ENCODE peak calls at places on chromosomes 12 and 14, in nine cellular contexts. K, O, W, M, U, Z, A, R and G are unnamed samples.

GRCh38 chr12:68031881-68032739 is 42.9 kb downstream of the IFNG-AS1 start:
- DNase-seq in K (no peak), O (no peak), W (no peak), M (no peak), U (no peak), Z (no peak), A (no peak), R (no peak), G (no peak)

GRCh38 chr12:124847675-124848074 is 16.0 kb downstream of the SCARB1 start:
- DNase-seq in K (no peak), O (no peak), W (peak), M (no peak), U (no peak), Z (peak), A (no peak), R (no peak), G (no peak)

GRCh38 chr12:100114574-100114973 is 28.1 kb downstream of the BLTP3B start:
- DNase-seq in K (no peak), O (no peak), W (no peak), M (no peak), U (no peak), Z (peak), A (no peak), R (no peak), G (no peak)

GRCh38 chr12:40775681-40776080 is 83.4 kb downstream of the CNTN1 start:
- DNase-seq in K (no peak), O (no peak), W (no peak), M (no peak), U (no peak), Z (peak), A (no peak), R (peak), G (no peak)

GRCh38 chr12:99959549-99960170 is 25.1 kb downstream of the ANKS1B start:
- DNase-seq in K (no peak), O (no peak), W (peak), M (no peak), U (peak), Z (peak), A (no peak), R (peak), G (no peak)

GRCh38 chr14:51828017-51828797 is 32.2 kb upstream of the GNG2 start:
- DNase-seq in K (no peak), O (peak), W (no peak), M (peak), U (peak), Z (peak), A (peak), R (peak), G (peak)

GRCh38 chr14:97219356-97220017 is 422.3 kb downstream of the VRK1 start:
- DNase-seq in K (no peak), O (no peak), W (no peak), M (peak), U (no peak), Z (no peak), A (no peak), R (no peak), G (no peak)

GRCh38 chr12:27967551-27968054 is 4.9 kb downstream of the PTHLH start:
- DNase-seq in K (no peak), O (no peak), W (no peak), M (no peak), U (no peak), Z (peak), A (no peak), R (no peak), G (no peak)

GRCh38 chr12:103852498-103852992 is 11.5 kb upstream of the NT5DC3 start:
- DNase-seq in K (no peak), O (no peak), W (peak), M (no peak), U (no peak), Z (no peak), A (no peak), R (peak), G (no peak)

GRCh38 chr14:22423958-22424357 is 165.1 kb downstream of the DAD1 start:
- DNase-seq in K (no peak), O (no peak), W (no peak), M (no peak), U (no peak), Z (no peak), A (no peak), R (no peak), G (no peak)

GRCh38 chr12:111040690-111041089 is 120.3 kb upstream of the MYL2 start:
- DNase-seq in K (no peak), O (no peak), W (no peak), M (no peak), U (no peak), Z (no peak), A (no peak), R (no peak), G (no peak)

GRCh38 chr12:108313609-108314331 is 25.3 kb downstream of the CMKLR1 start:
- DNase-seq in K (no peak), O (peak), W (peak), M (peak), U (no peak), Z (no peak), A (peak), R (peak), G (no peak)

GRCh38 chr12:10612110-10612509 is 1.3 kb downstream of the MAGOHB start:
- DNase-seq in K (no peak), O (no peak), W (no peak), M (no peak), U (no peak), Z (no peak), A (no peak), R (no peak), G (no peak)

GRCh38 chr14:24463806-24464785 is 21.5 kb upstream of the SDR39U1 start:
- DNase-seq in K (no peak), O (no peak), W (no peak), M (no peak), U (no peak), Z (no peak), A (no peak), R (no peak), G (no peak)

GRCh38 chr14:53692451-53693330 is 263.9 kb downstream of the BMP4 start:
- DNase-seq in K (no peak), O (no peak), W (no peak), M (no peak), U (no peak), Z (no peak), A (no peak), R (no peak), G (no peak)

GRCh38 chr14:55062517-55063351 is 11.3 kb downstream of the MAPK1IP1L start:
- DNase-seq in K (no peak), O (no peak), W (no peak), M (no peak), U (no peak), Z (no peak), A (peak), R (no peak), G (no peak)

GRCh38 chr12:41795910-41796309 is 348.8 kb downstream of the GXYLT1 start:
- DNase-seq in K (no peak), O (no peak), W (no peak), M (no peak), U (no peak), Z (no peak), A (no peak), R (no peak), G (no peak)

GRCh38 chr12:34399631-34400422 is 377.5 kb downstream of the ALG10 start:
- DNase-seq in K (peak), O (peak), W (no peak), M (no peak), U (no peak), Z (no peak), A (peak), R (no peak), G (no peak)

GRCh38 chr14:38143170-38143569 is 64.5 kb upstream of the SSTR1 start:
- DNase-seq in K (no peak), O (no peak), W (no peak), M (no peak), U (no peak), Z (peak), A (no peak), R (peak), G (no peak)

GRCh38 chr14:38145142-38145541 is 62.6 kb upstream of the SSTR1 start:
- DNase-seq in K (no peak), O (no peak), W (no peak), M (no peak), U (no peak), Z (no peak), A (no peak), R (no peak), G (no peak)

GRCh38 chr14:38138581-38139138 is 69.0 kb upstream of the SSTR1 start:
- DNase-seq in K (no peak), O (no peak), W (no peak), M (no peak), U (no peak), Z (peak), A (no peak), R (no peak), G (no peak)

GRCh38 chr14:38139926-38140325 is 67.8 kb upstream of the SSTR1 start:
- DNase-seq in K (no peak), O (no peak), W (no peak), M (no peak), U (no peak), Z (no peak), A (no peak), R (no peak), G (no peak)

GRCh38 chr14:38143651-38144505 is 63.8 kb upstream of the SSTR1 start:
- DNase-seq in K (no peak), O (no peak), W (no peak), M (no peak), U (no peak), Z (peak), A (no peak), R (peak), G (no peak)
- TF ChIP-seq CTCF in K (no peak), O (no peak), W (no peak), M (no peak), U (no peak), Z (no peak), A (no peak), R (no peak), G (no peak)

DNA sequence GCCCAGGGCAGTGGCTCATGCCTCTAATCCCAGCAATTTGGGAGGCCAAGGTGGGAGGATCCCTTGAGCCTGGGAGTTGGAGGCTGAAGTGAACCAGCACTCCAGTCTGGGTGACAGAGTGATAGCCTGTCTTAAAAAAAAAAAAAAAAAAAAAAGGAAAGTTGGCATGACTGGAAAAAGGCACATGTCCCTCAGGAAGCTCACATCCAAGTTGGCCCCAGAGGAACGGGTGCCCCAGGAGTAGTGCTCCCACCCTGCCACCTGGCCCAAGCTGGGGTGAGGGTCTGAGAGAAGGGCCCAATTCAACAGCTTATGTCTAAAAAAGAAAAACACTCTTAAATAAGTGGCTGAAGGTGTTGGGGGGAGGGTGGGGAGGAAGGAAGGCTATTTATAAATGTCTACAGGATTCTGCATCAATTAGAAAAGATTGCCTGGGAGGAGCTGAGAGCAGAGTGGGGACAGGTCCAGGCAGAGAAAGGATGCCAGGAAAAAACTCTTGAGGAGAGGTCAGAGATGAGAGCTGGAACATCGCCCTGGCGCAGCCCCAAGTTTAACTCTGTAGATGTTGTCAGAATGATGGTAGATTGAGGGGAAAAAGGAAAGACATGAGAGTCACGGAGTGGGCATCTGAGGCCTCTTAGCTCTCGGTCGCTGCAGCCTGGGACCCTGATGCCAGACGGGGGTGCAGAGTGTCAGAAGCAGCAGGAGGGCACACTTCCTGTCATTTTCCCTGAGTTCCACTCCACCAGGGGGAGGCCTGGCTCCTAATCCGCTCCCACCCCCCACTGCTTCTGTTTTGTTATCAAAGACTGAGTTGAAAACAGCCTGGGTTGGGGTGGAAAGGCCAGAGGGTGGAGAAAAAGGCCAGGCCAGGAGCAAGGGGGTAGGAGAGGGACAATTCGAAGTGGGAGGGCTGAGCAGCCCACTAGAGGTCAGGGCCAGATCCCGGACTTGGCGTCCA is 7.3 kb downstream of the SPRYD3 start:
- DNase-seq in K (peak), O (peak), W (no peak), M (no peak), U (no peak), Z (peak), A (peak), R (peak), G (no peak)
- TF ChIP-seq CTCF in K (peak), O (no peak), W (no peak), M (no peak), U (no peak), Z (peak), A (no peak), R (peak), G (no peak)

DNA sequence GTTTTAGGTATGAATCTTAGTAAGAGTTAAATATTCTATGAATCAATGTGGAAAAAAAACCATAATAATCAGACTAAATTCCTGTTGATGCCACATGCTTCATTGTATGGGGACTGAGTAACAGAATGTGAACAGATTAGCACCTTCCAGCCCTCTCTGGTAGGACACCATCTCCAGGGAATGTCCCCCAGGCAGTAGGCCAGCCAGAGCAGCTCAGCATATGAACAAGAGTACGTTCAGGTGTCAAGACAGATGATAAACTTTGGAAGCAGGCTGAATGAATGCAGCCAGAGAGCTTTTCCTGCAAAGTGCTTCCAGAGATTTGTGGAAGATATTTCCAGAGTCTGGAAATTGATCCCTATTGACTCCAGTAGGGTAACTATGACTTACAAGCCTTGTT is 204.4 kb downstream of the RPS29 start:
- DNase-seq in K (no peak), O (no peak), W (no peak), M (no peak), U (no peak), Z (no peak), A (no peak), R (no peak), G (no peak)
- TF ChIP-seq CTCF in K (no peak), O (no peak), W (no peak), M (no peak), U (no peak), Z (no peak), A (no peak), R (no peak), G (no peak)

GRCh38 chr12:66713984-66714383 is 35.1 kb upstream of the GRIP1 start:
- DNase-seq in K (no peak), O (no peak), W (no peak), M (no peak), U (no peak), Z (no peak), A (no peak), R (no peak), G (no peak)

GRCh38 chr12:66709893-66710292 is 31.0 kb upstream of the GRIP1 start:
- DNase-seq in K (no peak), O (no peak), W (no peak), M (no peak), U (no peak), Z (no peak), A (no peak), R (no peak), G (no peak)

GRCh38 chr12:66709444-66709773 is 30.5 kb upstream of the GRIP1 start:
- DNase-seq in K (no peak), O (no peak), W (no peak), M (no peak), U (no peak), Z (no peak), A (no peak), R (no peak), G (no peak)

GRCh38 chr12:66707002-66707697 is 28.3 kb upstream of the GRIP1 start:
- DNase-seq in K (no peak), O (no peak), W (no peak), M (no peak), U (no peak), Z (no peak), A (no peak), R (no peak), G (no peak)

DNA sequence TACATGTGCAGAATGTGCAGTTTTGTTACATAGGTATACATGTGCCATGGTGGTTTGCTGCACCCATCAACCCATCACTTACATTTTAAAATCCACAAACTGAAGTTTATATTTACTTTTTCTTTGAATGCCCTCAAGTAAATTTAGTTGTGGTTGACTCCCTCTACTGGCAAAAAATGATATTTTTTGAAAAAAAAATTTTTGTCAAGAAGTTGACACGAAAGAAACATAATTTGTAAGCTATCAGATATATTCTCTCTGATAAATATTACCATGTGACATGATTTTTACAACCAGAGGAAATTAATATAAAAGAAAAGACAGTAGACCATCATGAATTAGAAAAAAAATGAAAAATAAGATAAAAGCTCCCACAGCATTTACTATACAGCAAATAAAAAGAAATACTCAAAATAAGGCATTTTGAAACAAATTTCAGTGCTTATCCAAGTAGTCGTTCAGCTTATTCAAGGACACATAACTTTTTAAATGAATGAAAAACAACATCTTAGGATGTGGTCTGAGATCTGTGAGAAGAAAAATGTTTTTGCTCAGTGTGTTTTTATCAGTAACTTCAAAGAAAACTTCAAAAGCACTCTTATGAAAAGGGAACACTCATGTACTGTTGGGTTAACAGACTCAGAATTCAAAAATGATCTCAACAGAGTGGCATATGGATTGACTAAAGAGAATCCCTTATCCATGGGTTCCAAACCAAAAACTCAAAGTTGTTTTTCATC is 30.0 kb upstream of the GRIP1 start:
- DNase-seq in K (no peak), O (no peak), W (no peak), M (no peak), U (no peak), Z (peak), A (no peak), R (peak), G (no peak)
- TF ChIP-seq CTCF in K (no peak), O (peak), W (no peak), M (peak), U (peak), Z (peak), A (no peak), R (peak), G (peak)

GRCh38 chr12:113837528-113838296 is 128.4 kb downstream of the RBM19 start:
- DNase-seq in K (no peak), O (no peak), W (no peak), M (no peak), U (no peak), Z (no peak), A (no peak), R (no peak), G (no peak)
- TF ChIP-seq CTCF in K (no peak), O (no peak), W (no peak), M (no peak), U (no peak), Z (peak), A (no peak), R (peak), G (no peak)

DNA sequence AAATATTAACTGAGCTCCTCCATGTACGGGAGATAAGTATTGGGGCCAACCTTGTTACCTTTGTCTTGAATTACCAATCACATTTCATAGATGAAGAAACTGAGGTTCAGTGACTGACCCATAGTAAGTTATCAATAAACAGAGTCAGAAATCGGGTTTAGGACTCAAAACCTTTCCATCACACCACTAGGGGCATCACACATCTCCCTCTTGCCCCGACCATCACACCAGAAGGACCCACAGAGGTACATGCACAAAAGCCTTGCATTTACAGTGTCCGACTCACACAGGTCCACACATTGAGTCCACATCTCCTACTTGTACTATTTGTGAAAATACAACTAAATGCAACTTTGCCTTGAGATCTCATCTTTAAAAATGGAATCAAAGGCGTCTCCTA is 29.4 kb downstream of the KCNA5 start:
- DNase-seq in K (no peak), O (no peak), W (no peak), M (no peak), U (no peak), Z (no peak), A (no peak), R (no peak), G (no peak)
- TF ChIP-seq CTCF in K (no peak), O (no peak), W (no peak), M (no peak), U (no peak), Z (peak), A (no peak), R (peak), G (no peak)

DNA sequence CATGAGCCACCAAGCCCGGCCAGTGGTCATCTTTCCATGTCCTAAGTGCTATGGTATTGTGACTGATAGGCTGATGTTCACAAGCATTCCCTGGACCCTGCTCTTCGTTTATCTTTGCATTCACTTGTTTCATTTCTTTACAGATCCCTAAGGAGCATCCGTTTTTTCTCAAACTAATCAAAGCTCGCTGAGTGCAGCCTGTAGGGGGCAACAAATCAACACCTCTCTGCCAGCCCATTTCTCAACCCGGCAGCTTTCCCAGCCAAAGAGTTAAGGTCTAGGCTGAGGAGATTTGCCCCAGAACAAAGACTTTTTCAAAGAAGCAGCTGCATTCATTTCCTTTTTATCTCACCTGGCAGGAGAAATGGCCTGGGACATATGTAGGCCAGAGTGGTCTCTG is 12.1 kb downstream of the SIRT4 start:
- DNase-seq in K (no peak), O (no peak), W (no peak), M (no peak), U (peak), Z (peak), A (no peak), R (peak), G (no peak)
- TF ChIP-seq CTCF in K (no peak), O (no peak), W (peak), M (peak), U (peak), Z (peak), A (no peak), R (peak), G (no peak)